ENCODE peak calls at places on chromosomes 5 and 9, in ten cellular contexts. A, Q, Z, U, W, L, B, O, J and F are unnamed samples.

GRCh38 chr9:20832775-20833174 is 148.7 kb downstream of the FOCAD start:
- DNase-seq in U (no peak), O (no peak), A (no peak), L (no peak), J (no peak), W (no peak), Q (no peak), B (no peak), Z (no peak), F (no peak)

GRCh38 chr5:95113489-95113888 is 171.4 kb downstream of the MCTP1 start:
- DNase-seq in Z (no peak), B (no peak), L (no peak), U (no peak), W (no peak), J (peak; percentile 84), Q (no peak), O (no peak), A (no peak), F (peak; percentile 68)

GRCh38 chr9:81687521-81688261 is 1.7 kb downstream of the TLE1 start:
- DNase-seq in B (no peak), W (no peak), U (no peak), O (no peak), J (no peak), L (peak; percentile 3), Q (no peak), A (peak; percentile 47), Z (peak; percentile 77), F (no peak)

GRCh38 chr5:136038635-136039034 is 9.8 kb downstream of the TGFBI start:
- DNase-seq in U (no peak), Z (no peak), L (no peak), W (no peak), O (no peak), J (no peak), A (no peak), Q (no peak), B (no peak), F (no peak)

GRCh38 chr5:77957-78804 is 13.8 kb upstream of the PLEKHG4B start:
- DNase-seq in A (peak; percentile 61), Q (no peak), J (peak; percentile 28), Z (no peak), O (peak; percentile 6), U (peak; percentile 60), W (peak; percentile 50), L (no peak), B (peak; percentile 36), F (peak; percentile 75)

GRCh38 chr5:157271740-157272271 is 5.9 kb downstream of the CYFIP2 start:
- DNase-seq in J (no peak), Q (no peak), A (no peak), U (no peak), B (peak; percentile 87), L (peak; percentile 59), O (peak; percentile 89), Z (no peak), W (no peak), F (no peak)

GRCh38 chr9:4238522-4238921 is 61.3 kb downstream of the GLIS3 start:
- DNase-seq in O (no peak), Z (no peak), W (no peak), L (no peak), B (no peak), U (peak; percentile 79), J (peak; percentile 83), A (peak; percentile 54), Q (no peak), F (peak; percentile 53)

GRCh38 chr9:24545285-24545684 is 412 bp downstream of the IZUMO3 start:
- DNase-seq in L (no peak), Z (no peak), U (no peak), W (no peak), B (no peak), Q (no peak), O (no peak), J (no peak), A (no peak), F (no peak)

GRCh38 chr9:36268007-36268427 is 9.8 kb upstream of the GNE start:
- DNase-seq in L (no peak), O (no peak), A (peak; percentile 36), J (peak; percentile 27), Q (no peak), U (peak; percentile 24), B (no peak), W (no peak), Z (no peak), F (peak; percentile 8)

GRCh38 chr5:142322747-142323479 is 1.9 kb downstream of the SPRY4 start:
- DNase-seq in Q (no peak), L (no peak), O (no peak), Z (no peak), U (peak; percentile 41), B (no peak), J (peak; percentile 42), A (peak; percentile 56), W (no peak), F (no peak)

GRCh38 chr5:58946232-58946631 is 363.4 kb downstream of the RAB3C start:
- DNase-seq in J (no peak), Z (no peak), B (no peak), Q (no peak), W (no peak), U (no peak), L (no peak), O (no peak), A (no peak), F (no peak)

GRCh38 chr9:129027685-129028191 is 393 bp downstream of the SH3GLB2 start:
- DNase-seq in W (peak; percentile 56), O (peak; percentile 86), A (peak; percentile 32), Q (peak; percentile 49), B (peak; percentile 62), J (no peak), U (no peak), Z (peak; percentile 82), L (no peak), F (no peak)

GRCh38 chr5:115702025-115702424 is 76.2 kb upstream of the TMED7 start:
- DNase-seq in U (no peak), W (no peak), A (no peak), L (no peak), Q (peak; percentile 26), Z (no peak), O (no peak), B (no peak), J (no peak), F (no peak)

GRCh38 chr5:91373016-91373415 is 10.1 kb downstream of the ARRDC3 start:
- DNase-seq in Z (no peak), A (no peak), W (no peak), J (no peak), Q (no peak), B (no peak), O (no peak), L (no peak), U (no peak), F (no peak)

GRCh38 chr5:15683332-15683731 is 183.4 kb downstream of the FBXL7 start:
- DNase-seq in Z (no peak), A (peak; percentile 61), O (no peak), Q (peak; percentile 26), W (no peak), U (no peak), B (no peak), J (no peak), L (no peak), F (peak; percentile 12)

GRCh38 chr5:96661101-96661840 is 905 bp upstream of the CAST start:
- DNase-seq in B (peak; percentile 58), W (no peak), Z (no peak), O (peak; percentile 56), A (peak; percentile 59), Q (peak; percentile 29), J (peak; percentile 50), L (no peak), U (peak; percentile 10), F (peak; percentile 35)

GRCh38 chr9:77916410-77916819 is 115.2 kb downstream of the GNAQ start:
- DNase-seq in O (no peak), W (no peak), A (peak; percentile 72), L (no peak), Q (no peak), B (no peak), U (no peak), Z (no peak), J (no peak), F (no peak)

GRCh38 chr5:127741412-127741811 is 38.2 kb downstream of the CCDC192 start:
- DNase-seq in Q (no peak), W (no peak), Z (no peak), L (no peak), U (no peak), J (no peak), B (no peak), O (no peak), A (no peak), F (no peak)

GRCh38 chr5:73008831-73009230 is 53.0 kb downstream of the FCHO2 start:
- DNase-seq in Z (no peak), B (no peak), L (no peak), J (no peak), U (no peak), Q (no peak), A (no peak), O (no peak), W (no peak), F (no peak)

GRCh38 chr5:11863920-11864319 is 40.3 kb downstream of the CTNND2 start:
- DNase-seq in L (no peak), Z (no peak), B (no peak), J (no peak), Q (no peak), W (no peak), O (no peak), U (no peak), A (no peak), F (no peak)

GRCh38 chr5:56561-57290 is 35.2 kb upstream of the PLEKHG4B start:
- DNase-seq in J (peak; percentile 14), B (no peak), Z (no peak), U (peak; percentile 45), Q (peak; percentile 50), O (no peak), W (no peak), A (peak; percentile 49), L (no peak), F (peak; percentile 35)

GRCh38 chr9:26947736-26948135 is 694 bp upstream of the PLAA start:
- DNase-seq in L (no peak), U (no peak), O (no peak), W (no peak), Z (no peak), A (no peak), B (no peak), J (no peak), Q (no peak), F (no peak)

GRCh38 chr5:142421625-142422397 is 97.0 kb upstream of the SPRY4 start:
- DNase-seq in B (no peak), U (no peak), W (no peak), Q (no peak), A (no peak), Z (no peak), J (no peak), O (no peak), L (no peak), F (no peak)

GRCh38 chr5:110258460-110258859 is 468.0 kb downstream of the TMEM232 start:
- DNase-seq in O (no peak), J (no peak), A (no peak), B (no peak), L (no peak), W (peak; percentile 0), Z (no peak), Q (no peak), U (peak; percentile 76), F (peak; percentile 22)

GRCh38 chr5:133895979-133896378 is 72.4 kb downstream of the C5orf15 start:
- DNase-seq in U (no peak), Z (no peak), Q (no peak), A (no peak), J (no peak), O (no peak), W (no peak), L (no peak), B (no peak), F (no peak)

GRCh38 chr9:101705135-101705661 is 33.2 kb downstream of the GRIN3A start:
- DNase-seq in W (peak; percentile 72), U (no peak), L (no peak), J (no peak), Z (no peak), Q (peak; percentile 40), B (peak; percentile 5), A (peak; percentile 3), O (peak; percentile 3), F (no peak)

GRCh38 chr5:30918171-30918570 is 275.3 kb upstream of the CDH6 start:
- DNase-seq in O (no peak), L (no peak), J (no peak), A (no peak), U (no peak), Z (no peak), Q (no peak), W (no peak), B (no peak), F (peak; percentile 92)

GRCh38 chr9:79611091-79611614 is 39.4 kb downstream of the TLE4 start:
- DNase-seq in J (peak; percentile 95), Z (no peak), W (no peak), A (no peak), U (peak; percentile 86), Q (no peak), B (no peak), O (no peak), L (no peak), F (peak; percentile 81)